ENCODE peak calls at places on chromosomes 12 and 14, in four cellular contexts. W is IMR-90, A is ovary, Q is body of pancreas. I is an unnamed sample.

GRCh38 chr12:52389313-52390207 is 4.1 kb upstream of the KRT84 start:
- DNase-seq in W (no peak), A (no peak), Q (no peak), I (no peak)

GRCh38 chr14:91244501-91244901 is at the start of gene GPR68:
- DNase-seq in W (peak; percentile 73), A (no peak), Q (no peak), I (no peak)

GRCh38 chr14:62711351-62712023 is 333.8 kb downstream of the KCNH5 start:
- DNase-seq in W (no peak), A (no peak), Q (no peak), I (no peak)

GRCh38 chr14:58871972-58872530 is 234.3 kb downstream of the DACT1 start:
- DNase-seq in W (peak; percentile 38), A (no peak), Q (no peak), I (no peak)

GRCh38 chr12:101455685-101456084 is 19.5 kb upstream of the SPIC start:
- DNase-seq in W (no peak), A (no peak), Q (no peak), I (no peak)

GRCh38 chr14:87179936-87180335 is 813.0 kb downstream of the GALC start:
- DNase-seq in W (no peak), A (no peak), Q (no peak), I (no peak)

GRCh38 chr12:104216461-104217058 is 981 bp downstream of the TXNRD1 start:
- DNase-seq in W (no peak), A (no peak), Q (no peak), I (peak; percentile 4)

GRCh38 chr14:42222924-42223471 is 616.3 kb downstream of the LRFN5 start:
- DNase-seq in W (peak; percentile 83), A (no peak), Q (no peak), I (no peak)

GRCh38 chr12:48816148-48816854 is 2.0 kb upstream of the CACNB3 start:
- DNase-seq in W (no peak), A (no peak), Q (no peak), I (no peak)

GRCh38 chr14:30525833-30526232 is 33.1 kb upstream of the G2E3 start:
- DNase-seq in W (peak; percentile 14), A (no peak), Q (no peak), I (no peak)

DNA sequence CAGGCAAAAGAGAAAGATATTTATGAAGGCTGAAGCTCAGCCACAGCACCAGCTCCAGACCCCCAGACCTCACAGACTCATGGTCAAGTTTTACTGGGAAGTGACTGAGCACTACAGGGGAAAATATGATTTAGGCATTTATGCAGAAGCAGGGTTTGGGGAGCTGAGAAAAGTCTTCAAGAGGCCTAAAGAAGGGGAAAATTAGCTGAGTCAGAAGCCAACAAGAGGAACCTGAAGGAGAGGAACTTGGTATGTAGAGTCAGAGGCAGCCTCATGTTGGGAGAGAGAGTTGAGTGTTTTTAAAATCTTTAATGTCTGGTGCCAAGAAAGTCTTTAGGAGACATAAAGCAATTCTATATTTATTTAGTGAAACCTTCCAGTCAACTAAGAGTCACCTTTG is 63.0 kb downstream of the FOS start:
- DNase-seq in W (no peak), A (no peak), Q (no peak), I (no peak)
- H3K27ac ChIP-seq in W (no peak overlapping the region), A (no peak overlapping the region), Q (no peak overlapping the region), I (peak overlapping the region; percentile 57)

DNA sequence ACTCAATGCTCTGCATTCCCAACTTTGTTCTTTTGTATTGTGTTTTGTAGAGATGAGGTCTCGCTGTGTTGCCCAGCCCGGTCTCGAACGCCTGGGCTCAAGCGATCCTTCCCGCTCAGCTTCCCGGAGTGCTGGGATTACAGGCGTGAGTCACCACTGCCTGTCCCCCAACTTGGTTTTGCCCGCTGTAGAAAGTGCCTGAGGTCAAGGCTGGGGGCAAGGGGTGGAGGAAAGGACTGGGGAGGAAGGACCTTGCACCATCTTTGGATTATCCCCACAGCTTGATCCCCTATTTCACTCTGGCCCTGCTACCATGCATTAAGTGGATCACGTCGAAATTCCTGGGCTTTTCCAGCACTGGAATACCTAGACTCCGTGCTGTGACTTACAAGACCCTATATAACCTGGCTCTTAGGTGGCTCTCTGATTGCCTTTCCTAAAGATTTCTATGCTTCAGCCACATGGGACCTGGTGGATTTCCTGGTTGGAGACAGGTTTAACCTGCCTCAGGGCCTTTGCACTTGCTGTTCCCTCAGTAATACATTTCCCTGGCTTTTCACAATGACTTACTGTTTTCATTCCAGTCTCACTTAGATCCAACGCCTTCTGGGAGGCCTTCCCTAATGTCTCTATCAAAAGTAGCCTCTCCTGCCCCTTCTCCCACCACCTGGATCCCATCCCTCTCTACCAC is 608 bp upstream of the PIANP start:
- DNase-seq in W (no peak), A (no peak), Q (no peak), I (no peak)
- H3K27me3 ChIP-seq in W (peaks cover 3% of the 10 kb centered on the region), A (no peaks in the 10 kb centered on the region), Q (peaks cover 6% of the 10 kb centered on the region), I (no peaks in the 10 kb centered on the region)

GRCh38 chr14:61438860-61439765 is 117.7 kb downstream of the PRKCH start:
- DNase-seq in W (peak; percentile 57), A (no peak), Q (peak; percentile 41), I (no peak)
- TF ChIP-seq POLR2A in W (no peak), A (no peak), Q (no peak), I (no peak)

GRCh38 chr12:3076730-3077571 is at the start of gene TSPAN9:
- DNase-seq in W (peak; percentile 48), A (peak; percentile 83), Q (peak; percentile 84), I (no peak)
- H3K27ac ChIP-seq in W (peak within 1 kb of the TSS; percentile 65), A (peak within 1 kb of the TSS; percentile 92), Q (peak within 1 kb of the TSS; percentile 93), I (peak within 1 kb of the TSS; percentile 96)

GRCh38 chr14:104435147-104436046 is 144.2 kb upstream of the C14orf180 start:
- DNase-seq in W (no peak), A (no peak), Q (no peak), I (peak; percentile 94)

GRCh38 chr14:104437703-104438102 is 141.9 kb upstream of the C14orf180 start:
- DNase-seq in W (no peak), A (peak; percentile 13), Q (no peak), I (peak; percentile 44)

GRCh38 chr14:104438166-104438887 is 141.2 kb upstream of the C14orf180 start:
- DNase-seq in W (no peak), A (peak; percentile 17), Q (no peak), I (no peak)

GRCh38 chr14:104436047-104436531 is 143.5 kb upstream of the C14orf180 start:
- DNase-seq in W (no peak), A (peak; percentile 87), Q (peak; percentile 60), I (peak; percentile 78)

DNA sequence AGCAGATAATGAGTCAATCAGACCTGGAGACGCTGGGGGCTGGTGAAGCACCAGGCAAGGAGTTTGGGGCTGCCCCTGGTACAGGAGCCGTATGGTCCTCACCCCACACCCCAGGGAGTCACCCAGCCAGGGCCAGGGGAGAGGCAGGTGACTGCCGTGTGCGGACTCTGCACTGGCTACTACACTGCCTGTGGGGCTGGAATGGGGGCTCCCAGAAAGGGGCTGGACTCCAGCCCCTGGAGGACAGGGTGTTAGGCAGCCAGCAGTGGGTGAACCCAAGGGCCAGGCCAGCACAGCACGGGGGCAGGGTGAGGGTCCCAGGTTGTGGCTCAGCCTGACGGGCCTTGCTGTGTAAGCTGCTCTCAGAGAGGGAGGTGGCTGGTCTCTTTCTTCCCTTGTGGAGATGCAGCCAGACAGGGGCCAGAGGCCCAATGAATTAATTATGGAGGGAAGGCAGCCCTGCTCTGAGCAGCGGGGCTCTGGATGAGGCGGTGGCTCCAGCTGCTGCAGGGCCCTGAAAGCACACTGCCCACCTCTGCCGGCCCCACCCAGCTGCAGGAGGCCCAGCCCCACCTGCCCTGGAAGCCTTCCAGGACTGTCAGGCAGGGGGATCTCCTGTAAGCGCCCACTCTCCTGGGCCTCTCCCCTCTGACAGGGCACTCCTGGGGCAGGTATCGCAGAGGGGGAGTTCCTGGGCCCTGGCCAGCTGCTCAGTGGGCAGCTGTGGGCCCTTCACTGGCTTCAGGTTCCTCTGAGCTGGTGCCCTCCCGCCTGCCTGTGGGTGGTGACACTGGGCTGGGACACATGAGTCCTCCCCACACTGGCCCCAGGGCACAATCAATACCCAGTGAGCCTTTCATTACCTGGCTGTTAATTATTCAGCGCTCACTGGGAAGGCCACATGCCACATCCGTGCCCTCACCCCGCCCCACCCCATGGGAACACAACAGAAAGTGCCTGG is 142.5 kb upstream of the C14orf180 start:
- DNase-seq in W (no peak), A (peak; percentile 31), Q (peak; percentile 59), I (peak; percentile 47)
- H3K27me3 ChIP-seq in W (no peaks in the 10 kb centered on the region), A (no peaks in the 10 kb centered on the region), Q (no peaks in the 10 kb centered on the region), I (no peaks in the 10 kb centered on the region)

DNA sequence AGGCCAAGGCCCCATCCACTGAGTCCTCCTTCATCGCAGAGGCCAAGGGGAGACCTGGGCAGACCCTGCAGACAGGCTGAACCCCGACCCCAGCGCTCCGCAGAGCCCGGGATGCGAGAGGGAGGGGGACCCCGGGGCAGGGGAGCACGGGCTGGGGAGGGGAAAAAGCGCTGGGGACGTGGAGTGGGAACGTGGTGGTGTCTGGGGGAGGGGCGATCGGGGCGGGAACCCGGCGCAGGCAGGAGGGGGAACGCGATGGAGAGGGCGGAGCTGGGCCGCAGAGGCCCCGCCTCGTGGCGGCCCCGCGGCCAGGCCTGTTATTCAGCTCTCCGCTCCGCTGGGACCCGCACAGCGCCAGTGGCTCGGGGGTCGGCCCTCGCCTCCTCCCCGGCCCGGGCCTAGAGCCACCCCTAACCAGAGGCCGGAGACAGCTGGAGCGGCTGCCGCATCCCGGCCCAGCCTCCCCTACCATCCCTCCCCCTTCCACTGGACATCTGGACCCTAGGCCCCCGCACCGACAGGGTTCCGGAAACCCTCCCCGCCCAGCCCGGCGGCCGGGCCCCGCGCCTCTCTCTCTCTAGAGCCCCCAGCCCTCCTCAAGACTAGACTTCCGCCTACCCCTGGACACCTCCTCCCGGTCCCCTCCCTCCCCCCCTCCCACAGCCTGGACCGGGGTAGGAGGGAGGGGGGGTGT is at the start of gene ARHGEF25:
- DNase-seq in W (peak; percentile 53), A (peak; percentile 86), Q (peak; percentile 54), I (no peak)
- TF ChIP-seq POLR2A in W (peak; percentile 67), A (peak; percentile 51), Q (peak; percentile 41), I (peak; percentile 55)

DNA sequence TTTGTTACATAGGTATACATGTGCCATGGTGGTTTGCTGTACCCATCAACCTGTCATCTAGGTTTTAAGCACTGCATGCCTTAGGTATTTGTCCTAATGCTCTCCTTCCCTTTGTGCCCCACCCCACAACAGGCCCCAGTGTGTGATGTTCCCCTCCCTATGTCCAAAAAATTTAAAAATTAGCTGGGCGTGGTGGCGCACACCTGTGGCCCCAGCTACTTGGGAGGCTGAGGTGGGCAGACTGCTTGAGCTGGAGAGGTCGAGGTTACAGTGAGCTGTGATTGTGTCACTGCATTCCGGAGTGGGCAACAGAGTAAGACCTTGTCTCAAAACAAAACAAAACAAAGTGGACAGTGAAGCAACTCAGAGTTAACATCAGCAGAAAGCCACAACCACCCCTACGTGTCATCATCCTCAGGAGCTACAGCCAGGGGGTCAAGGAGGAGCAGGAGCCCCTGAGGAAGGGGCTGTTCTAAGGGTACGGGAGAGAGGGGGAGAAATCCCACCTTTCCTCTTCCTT is 36.8 kb upstream of the SGPP1 start:
- DNase-seq in W (no peak), A (no peak), Q (no peak), I (no peak)
- H3K27ac ChIP-seq in W (no peak overlapping the region), A (no peak overlapping the region), Q (no peak overlapping the region), I (no peak overlapping the region)

GRCh38 chr14:104119119-104119699 is 19.2 kb upstream of the KIF26A start:
- DNase-seq in W (no peak), A (no peak), Q (no peak), I (no peak)
- H3K27me3 ChIP-seq in W (peaks cover 17% of the 10 kb centered on the region), A (peaks cover 8% of the 10 kb centered on the region), Q (no peaks in the 10 kb centered on the region), I (no peaks in the 10 kb centered on the region)

GRCh38 chr12:13088503-13088902 is 15.0 kb downstream of the GSG1 start:
- DNase-seq in W (no peak), A (no peak), Q (no peak), I (no peak)
- TF ChIP-seq POLR2A in W (no peak), A (no peak), Q (no peak), I (no peak)